ENCODE peak calls at places on chromosomes 3 and 15, in seven cellular contexts. Y, X, P, R, W, J and T are unnamed samples.

GRCh38 chr15:99720533-99720932 is 12.7 kb downstream of the LYSMD4 start:
- DNase-seq in Y (no peak), X (no peak), P (no peak), R (no peak), W (no peak), J (no peak), T (no peak)

GRCh38 chr3:23115171-23115877 is 87.8 kb upstream of the UBE2E2 start:
- DNase-seq in Y (no peak), X (no peak), P (no peak), R (no peak), W (no peak), J (no peak), T (no peak)

GRCh38 chr15:84979651-84980050 is 2.0 kb upstream of the PDE8A start:
- DNase-seq in Y (no peak), X (no peak), P (no peak), R (no peak), W (no peak), J (no peak), T (no peak)

GRCh38 chr15:97748576-97748975 is 211.9 kb upstream of the ARRDC4 start:
- DNase-seq in Y (no peak), X (no peak), P (no peak), R (no peak), W (no peak), J (no peak), T (no peak)

GRCh38 chr15:67133738-67134576 is 68.6 kb downstream of the SMAD3 start:
- DNase-seq in Y (no peak), X (no peak), P (peak; percentile 70), R (no peak), W (no peak), J (no peak), T (no peak)

GRCh38 chr3:146542179-146542578 is 2.2 kb downstream of the PLSCR1 start:
- DNase-seq in Y (no peak), X (no peak), P (peak; percentile 75), R (no peak), W (no peak), J (no peak), T (no peak)

GRCh38 chr3:134059680-134060560 is 30.2 kb upstream of the SLCO2A1 start:
- DNase-seq in Y (no peak), X (no peak), P (peak; percentile 31), R (no peak), W (no peak), J (no peak), T (no peak)

GRCh38 chr3:127535901-127536817 is 54.4 kb downstream of the TPRA1 start:
- DNase-seq in Y (no peak), X (peak; percentile 84), P (no peak), R (no peak), W (no peak), J (no peak), T (no peak)

GRCh38 chr3:117439812-117440211 is 730.2 kb downstream of the TUSC7 start:
- DNase-seq in Y (no peak), X (peak; percentile 22), P (peak; percentile 13), R (no peak), W (no peak), J (no peak), T (peak; percentile 1)

GRCh38 chr15:84638103-84638502 is 16.0 kb downstream of the WDR73 start:
- DNase-seq in Y (no peak), X (peak; percentile 57), P (peak; percentile 55), R (no peak), W (no peak), J (no peak), T (no peak)

GRCh38 chr3:154144825-154145465 is 23.8 kb downstream of the ARHGEF26 start:
- DNase-seq in Y (no peak), X (no peak), P (no peak), R (no peak), W (no peak), J (no peak), T (no peak)

GRCh38 chr3:67655364-67656121 is 1.1 kb upstream of the SUCLG2 start:
- DNase-seq in Y (no peak), X (no peak), P (peak; percentile 15), R (no peak), W (no peak), J (no peak), T (no peak)

GRCh38 chr3:155270485-155271342 is 22.8 kb downstream of the STRIT1 start:
- DNase-seq in Y (no peak), X (peak; percentile 81), P (peak; percentile 16), R (no peak), W (no peak), J (no peak), T (no peak)

GRCh38 chr3:128076783-128077624 is 24.8 kb downstream of the SEC61A1 start:
- DNase-seq in Y (no peak), X (no peak), P (no peak), R (no peak), W (no peak), J (no peak), T (no peak)

GRCh38 chr15:62894322-62895085 is 148.0 kb upstream of the TPM1 start:
- DNase-seq in Y (no peak), X (no peak), P (peak; percentile 62), R (no peak), W (no peak), J (no peak), T (no peak)

GRCh38 chr3:186110975-186111974 is 2.4 kb upstream of the ETV5 start:
- DNase-seq in Y (no peak), X (no peak), P (no peak), R (no peak), W (no peak), J (no peak), T (no peak)

GRCh38 chr3:170732660-170733245 is 137.2 kb downstream of the RPL22L1 start:
- DNase-seq in Y (no peak), X (no peak), P (no peak), R (no peak), W (no peak), J (no peak), T (no peak)

GRCh38 chr3:119703900-119704531 is 1.2 kb downstream of the CFAP91 start:
- DNase-seq in Y (no peak), X (no peak), P (no peak), R (no peak), W (no peak), J (no peak), T (no peak)

GRCh38 chr3:69938061-69938460 is 61.5 kb upstream of the SAMMSON start:
- DNase-seq in Y (no peak), X (no peak), P (no peak), R (no peak), W (no peak), J (no peak), T (no peak)

GRCh38 chr3:113606539-113607218 is 74.3 kb downstream of the SIDT1 start:
- DNase-seq in Y (peak; percentile 83), X (peak; percentile 76), P (no peak), R (no peak), W (no peak), J (no peak), T (no peak)

GRCh38 chr15:32651229-32651837 is 9.8 kb downstream of the SCG5 start:
- DNase-seq in Y (peak; percentile 53), X (peak; percentile 63), P (peak; percentile 82), R (peak; percentile 60), W (peak; percentile 17), J (peak; percentile 50), T (peak; percentile 51)

GRCh38 chr15:41512512-41513281 is 930 bp downstream of the LTK start:
- DNase-seq in Y (no peak), X (peak; percentile 42), P (no peak), R (no peak), W (no peak), J (no peak), T (no peak)

GRCh38 chr3:31530039-31530983 is 2.4 kb upstream of the STT3B start:
- DNase-seq in Y (no peak), X (no peak), P (no peak), R (no peak), W (no peak), J (no peak), T (no peak)

GRCh38 chr3:123375014-123375940 is 73.6 kb downstream of the ADCY5 start:
- DNase-seq in Y (no peak), X (no peak), P (no peak), R (no peak), W (no peak), J (no peak), T (no peak)

GRCh38 chr15:59691194-59691805 is 2.2 kb upstream of the BNIP2 start:
- DNase-seq in Y (no peak), X (peak; percentile 71), P (peak; percentile 76), R (no peak), W (no peak), J (peak; percentile 20), T (peak; percentile 33)

GRCh38 chr3:129398803-129399144 is 29.7 kb downstream of the EFCAB12 start:
- DNase-seq in Y (no peak), X (no peak), P (peak; percentile 29), R (no peak), W (no peak), J (no peak), T (no peak)

GRCh38 chr15:27222479-27222878 is 251.5 kb downstream of the GABRG3 start:
- DNase-seq in Y (no peak), X (no peak), P (peak; percentile 9), R (no peak), W (no peak), J (no peak), T (peak; percentile 1)

GRCh38 chr3:105137911-105138310 is 228.8 kb upstream of the ALCAM start:
- DNase-seq in Y (no peak), X (no peak), P (peak; percentile 5), R (no peak), W (no peak), J (no peak), T (no peak)

GRCh38 chr3:9507586-9508578 is 45.7 kb downstream of the LHFPL4 start:
- DNase-seq in Y (no peak), X (no peak), P (no peak), R (no peak), W (no peak), J (no peak), T (no peak)

GRCh38 chr3:152328841-152329240 is 60.1 kb downstream of the MBNL1 start:
- DNase-seq in Y (no peak), X (no peak), P (peak; percentile 93), R (peak; percentile 50), W (no peak), J (peak; percentile 55), T (peak; percentile 79)

GRCh38 chr3:146705205-146705604 is 100.1 kb upstream of the PLSCR5 start:
- DNase-seq in Y (no peak), X (no peak), P (no peak), R (no peak), W (no peak), J (no peak), T (no peak)

GRCh38 chr3:185572183-185572582 is 13.9 kb upstream of the SENP2 start:
- DNase-seq in Y (no peak), X (no peak), P (no peak), R (no peak), W (no peak), J (no peak), T (no peak)

GRCh38 chr15:55108858-55109518 is 87.8 kb downstream of the RSL24D1 start:
- DNase-seq in Y (peak; percentile 13), X (peak; percentile 82), P (peak; percentile 65), R (no peak), W (no peak), J (no peak), T (peak; percentile 18)

GRCh38 chr15:47887181-47887580 is 169.9 kb downstream of the SEMA6D start:
- DNase-seq in Y (no peak), X (no peak), P (no peak), R (no peak), W (no peak), J (no peak), T (no peak)

GRCh38 chr15:58898150-58898680 is 35.3 kb downstream of the SLTM start:
- DNase-seq in Y (no peak), X (no peak), P (no peak), R (no peak), W (no peak), J (no peak), T (no peak)

GRCh38 chr3:8464668-8465067 is 37.0 kb upstream of the LMCD1 start:
- DNase-seq in Y (no peak), X (no peak), P (no peak), R (no peak), W (no peak), J (no peak), T (no peak)

GRCh38 chr15:43433661-43434303 is 59.2 kb downstream of the TP53BP1 start:
- DNase-seq in Y (no peak), X (no peak), P (no peak), R (no peak), W (no peak), J (no peak), T (no peak)